ENCODE peak calls at places on chromosomes 2 and 18, in four cellular contexts. One of them, this sample, is unnamed.

GRCh38 chr2:214019229-214019972 is 391.5 kb upstream of the VWC2L start:
- DNase-seq in NCI-H2081: no peak
- DNase-seq in GM04504: peak
- DNase-seq in natural killer cell treated with Interleukin-12 subunit alpha and Interleukin-12 subunit beta and Interleukin-15 and Interleukin-18, amount 100 ng/mL, for 72 hours: no peak
- DNase-seq in this sample: no peak

GRCh38 chr2:8389373-8390108 is 292.3 kb upstream of the ID2 start:
- DNase-seq in NCI-H2081: no peak
- DNase-seq in natural killer cell treated with Interleukin-12 subunit alpha and Interleukin-12 subunit beta and Interleukin-15 and Interleukin-18, amount 100 ng/mL, for 72 hours: no peak
- DNase-seq in GM04504: no peak
- DNase-seq in this sample: no peak

GRCh38 chr2:84830758-84831500 is 50.0 kb downstream of the TRABD2A start:
- DNase-seq in GM04504: no peak
- DNase-seq in natural killer cell treated with Interleukin-12 subunit alpha and Interleukin-12 subunit beta and Interleukin-15 and Interleukin-18, amount 100 ng/mL, for 72 hours: no peak
- DNase-seq in NCI-H2081: no peak
- DNase-seq in this sample: no peak

GRCh38 chr2:55862269-55862668 is 61.3 kb downstream of the EFEMP1 start:
- DNase-seq in NCI-H2081: no peak
- DNase-seq in natural killer cell treated with Interleukin-12 subunit alpha and Interleukin-12 subunit beta and Interleukin-15 and Interleukin-18, amount 100 ng/mL, for 72 hours: no peak
- DNase-seq in GM04504: peak
- DNase-seq in this sample: no peak

GRCh38 chr2:147327636-147328035 is 517.2 kb upstream of the ACVR2A start:
- DNase-seq in GM04504: no peak
- DNase-seq in natural killer cell treated with Interleukin-12 subunit alpha and Interleukin-12 subunit beta and Interleukin-15 and Interleukin-18, amount 100 ng/mL, for 72 hours: no peak
- DNase-seq in NCI-H2081: no peak
- DNase-seq in this sample: peak

GRCh38 chr18:49094979-49095632 is 144.3 kb upstream of the SMAD7 start:
- DNase-seq in NCI-H2081: no peak
- DNase-seq in GM04504: peak
- DNase-seq in natural killer cell treated with Interleukin-12 subunit alpha and Interleukin-12 subunit beta and Interleukin-15 and Interleukin-18, amount 100 ng/mL, for 72 hours: no peak
- DNase-seq in this sample: no peak

GRCh38 chr2:200705305-200705985 is 106.3 kb upstream of the BZW1 start:
- DNase-seq in NCI-H2081: no peak
- DNase-seq in natural killer cell treated with Interleukin-12 subunit alpha and Interleukin-12 subunit beta and Interleukin-15 and Interleukin-18, amount 100 ng/mL, for 72 hours: no peak
- DNase-seq in GM04504: no peak
- DNase-seq in this sample: no peak

GRCh38 chr2:44929680-44930273 is 11.7 kb upstream of the SIX3 start:
- DNase-seq in NCI-H2081: no peak
- DNase-seq in natural killer cell treated with Interleukin-12 subunit alpha and Interleukin-12 subunit beta and Interleukin-15 and Interleukin-18, amount 100 ng/mL, for 72 hours: no peak
- DNase-seq in GM04504: no peak
- DNase-seq in this sample: peak

GRCh38 chr2:57878573-57878910 is 168.1 kb upstream of the VRK2 start:
- DNase-seq in natural killer cell treated with Interleukin-12 subunit alpha and Interleukin-12 subunit beta and Interleukin-15 and Interleukin-18, amount 100 ng/mL, for 72 hours: no peak
- DNase-seq in NCI-H2081: peak
- DNase-seq in GM04504: no peak
- DNase-seq in this sample: no peak

GRCh38 chr2:119483395-119483753 is 40.9 kb downstream of the SCTR start:
- DNase-seq in NCI-H2081: no peak
- DNase-seq in natural killer cell treated with Interleukin-12 subunit alpha and Interleukin-12 subunit beta and Interleukin-15 and Interleukin-18, amount 100 ng/mL, for 72 hours: no peak
- DNase-seq in GM04504: no peak
- DNase-seq in this sample: no peak

GRCh38 chr2:16773080-16773713 is 107.6 kb upstream of the CYRIA start:
- DNase-seq in NCI-H2081: peak
- DNase-seq in natural killer cell treated with Interleukin-12 subunit alpha and Interleukin-12 subunit beta and Interleukin-15 and Interleukin-18, amount 100 ng/mL, for 72 hours: no peak
- DNase-seq in GM04504: peak
- DNase-seq in this sample: peak

GRCh38 chr2:198054299-198054698 is 249.9 kb downstream of the PLCL1 start:
- DNase-seq in NCI-H2081: no peak
- DNase-seq in GM04504: peak
- DNase-seq in natural killer cell treated with Interleukin-12 subunit alpha and Interleukin-12 subunit beta and Interleukin-15 and Interleukin-18, amount 100 ng/mL, for 72 hours: no peak
- DNase-seq in this sample: peak

GRCh38 chr2:19369341-19369955 is 11.0 kb upstream of the OSR1 start:
- DNase-seq in natural killer cell treated with Interleukin-12 subunit alpha and Interleukin-12 subunit beta and Interleukin-15 and Interleukin-18, amount 100 ng/mL, for 72 hours: no peak
- DNase-seq in NCI-H2081: peak
- DNase-seq in GM04504: no peak
- DNase-seq in this sample: no peak

GRCh38 chr2:101501443-101501842 is 26.5 kb upstream of the RFX8 start:
- DNase-seq in natural killer cell treated with Interleukin-12 subunit alpha and Interleukin-12 subunit beta and Interleukin-15 and Interleukin-18, amount 100 ng/mL, for 72 hours: no peak
- DNase-seq in NCI-H2081: no peak
- DNase-seq in GM04504: no peak
- DNase-seq in this sample: no peak

GRCh38 chr2:35365859-35366258 is 989.7 kb upstream of the CRIM1 start:
- DNase-seq in NCI-H2081: no peak
- DNase-seq in natural killer cell treated with Interleukin-12 subunit alpha and Interleukin-12 subunit beta and Interleukin-15 and Interleukin-18, amount 100 ng/mL, for 72 hours: no peak
- DNase-seq in GM04504: no peak
- DNase-seq in this sample: no peak

GRCh38 chr2:37892436-37893114 is 32.5 kb upstream of the RMDN2 start:
- DNase-seq in NCI-H2081: no peak
- DNase-seq in GM04504: no peak
- DNase-seq in natural killer cell treated with Interleukin-12 subunit alpha and Interleukin-12 subunit beta and Interleukin-15 and Interleukin-18, amount 100 ng/mL, for 72 hours: no peak
- DNase-seq in this sample: peak

GRCh38 chr2:127173073-127173472 is 47.0 kb downstream of the CYP27C1 start:
- DNase-seq in natural killer cell treated with Interleukin-12 subunit alpha and Interleukin-12 subunit beta and Interleukin-15 and Interleukin-18, amount 100 ng/mL, for 72 hours: no peak
- DNase-seq in NCI-H2081: no peak
- DNase-seq in GM04504: peak
- DNase-seq in this sample: no peak

GRCh38 chr2:180520816-180521595 is 459.4 kb upstream of the UBE2E3 start:
- DNase-seq in NCI-H2081: no peak
- DNase-seq in GM04504: no peak
- DNase-seq in natural killer cell treated with Interleukin-12 subunit alpha and Interleukin-12 subunit beta and Interleukin-15 and Interleukin-18, amount 100 ng/mL, for 72 hours: no peak
- DNase-seq in this sample: no peak

GRCh38 chr2:60840880-60841279 is 40.5 kb upstream of the REL start:
- DNase-seq in GM04504: no peak
- DNase-seq in NCI-H2081: no peak
- DNase-seq in natural killer cell treated with Interleukin-12 subunit alpha and Interleukin-12 subunit beta and Interleukin-15 and Interleukin-18, amount 100 ng/mL, for 72 hours: no peak
- DNase-seq in this sample: no peak

GRCh38 chr18:67583621-67584020 is 67.1 kb upstream of the DSEL start:
- DNase-seq in GM04504: no peak
- DNase-seq in natural killer cell treated with Interleukin-12 subunit alpha and Interleukin-12 subunit beta and Interleukin-15 and Interleukin-18, amount 100 ng/mL, for 72 hours: no peak
- DNase-seq in NCI-H2081: no peak
- DNase-seq in this sample: no peak

GRCh38 chr18:2918761-2919550 is 72.2 kb downstream of the EMILIN2 start:
- DNase-seq in natural killer cell treated with Interleukin-12 subunit alpha and Interleukin-12 subunit beta and Interleukin-15 and Interleukin-18, amount 100 ng/mL, for 72 hours: no peak
- DNase-seq in GM04504: no peak
- DNase-seq in NCI-H2081: no peak
- DNase-seq in this sample: no peak

GRCh38 chr2:69386376-69386775 is 651 bp downstream of the GFPT1 start:
- DNase-seq in NCI-H2081: no peak
- DNase-seq in GM04504: no peak
- DNase-seq in natural killer cell treated with Interleukin-12 subunit alpha and Interleukin-12 subunit beta and Interleukin-15 and Interleukin-18, amount 100 ng/mL, for 72 hours: no peak
- DNase-seq in this sample: peak

GRCh38 chr18:35088931-35089330 is 47.7 kb downstream of the MAPRE2 start:
- DNase-seq in natural killer cell treated with Interleukin-12 subunit alpha and Interleukin-12 subunit beta and Interleukin-15 and Interleukin-18, amount 100 ng/mL, for 72 hours: no peak
- DNase-seq in NCI-H2081: no peak
- DNase-seq in GM04504: no peak
- DNase-seq in this sample: no peak

GRCh38 chr2:55111570-55112228 is 61.4 kb upstream of the RTN4 start:
- DNase-seq in NCI-H2081: peak
- DNase-seq in GM04504: peak
- DNase-seq in natural killer cell treated with Interleukin-12 subunit alpha and Interleukin-12 subunit beta and Interleukin-15 and Interleukin-18, amount 100 ng/mL, for 72 hours: no peak
- DNase-seq in this sample: no peak

GRCh38 chr2:237299897-237300296 is 114.1 kb downstream of the COL6A3 start:
- DNase-seq in natural killer cell treated with Interleukin-12 subunit alpha and Interleukin-12 subunit beta and Interleukin-15 and Interleukin-18, amount 100 ng/mL, for 72 hours: no peak
- DNase-seq in NCI-H2081: no peak
- DNase-seq in GM04504: peak
- DNase-seq in this sample: no peak

GRCh38 chr2:235951980-235952379 is 216.2 kb downstream of the GBX2 start:
- DNase-seq in GM04504: no peak
- DNase-seq in NCI-H2081: no peak
- DNase-seq in natural killer cell treated with Interleukin-12 subunit alpha and Interleukin-12 subunit beta and Interleukin-15 and Interleukin-18, amount 100 ng/mL, for 72 hours: no peak
- DNase-seq in this sample: no peak

GRCh38 chr2:73284296-73285161 is at the start of gene FBXO41:
- DNase-seq in natural killer cell treated with Interleukin-12 subunit alpha and Interleukin-12 subunit beta and Interleukin-15 and Interleukin-18, amount 100 ng/mL, for 72 hours: peak
- DNase-seq in NCI-H2081: peak
- DNase-seq in GM04504: no peak
- DNase-seq in this sample: peak

GRCh38 chr2:65458999-65459398 is 26.6 kb upstream of the SPRED2 start:
- DNase-seq in natural killer cell treated with Interleukin-12 subunit alpha and Interleukin-12 subunit beta and Interleukin-15 and Interleukin-18, amount 100 ng/mL, for 72 hours: no peak
- DNase-seq in GM04504: no peak
- DNase-seq in NCI-H2081: no peak
- DNase-seq in this sample: no peak

GRCh38 chr2:190452433-190452832 is 44.3 kb downstream of the MFSD6 start:
- DNase-seq in natural killer cell treated with Interleukin-12 subunit alpha and Interleukin-12 subunit beta and Interleukin-15 and Interleukin-18, amount 100 ng/mL, for 72 hours: no peak
- DNase-seq in NCI-H2081: no peak
- DNase-seq in GM04504: no peak
- DNase-seq in this sample: no peak

GRCh38 chr2:43105586-43106562 is 120.5 kb downstream of the ZFP36L2 start:
- DNase-seq in natural killer cell treated with Interleukin-12 subunit alpha and Interleukin-12 subunit beta and Interleukin-15 and Interleukin-18, amount 100 ng/mL, for 72 hours: no peak
- DNase-seq in GM04504: no peak
- DNase-seq in NCI-H2081: no peak
- DNase-seq in this sample: peak

GRCh38 chr18:44765451-44765850 is 84.8 kb downstream of the SETBP1 start:
- DNase-seq in natural killer cell treated with Interleukin-12 subunit alpha and Interleukin-12 subunit beta and Interleukin-15 and Interleukin-18, amount 100 ng/mL, for 72 hours: no peak
- DNase-seq in GM04504: no peak
- DNase-seq in NCI-H2081: no peak
- DNase-seq in this sample: no peak

GRCh38 chr2:191202209-191202721 is 42.9 kb upstream of the MYO1B start:
- DNase-seq in natural killer cell treated with Interleukin-12 subunit alpha and Interleukin-12 subunit beta and Interleukin-15 and Interleukin-18, amount 100 ng/mL, for 72 hours: peak
- DNase-seq in NCI-H2081: no peak
- DNase-seq in GM04504: peak
- DNase-seq in this sample: no peak

GRCh38 chr18:68725341-68725740 is 10.4 kb upstream of the TMX3 start:
- DNase-seq in GM04504: no peak
- DNase-seq in NCI-H2081: no peak
- DNase-seq in natural killer cell treated with Interleukin-12 subunit alpha and Interleukin-12 subunit beta and Interleukin-15 and Interleukin-18, amount 100 ng/mL, for 72 hours: no peak
- DNase-seq in this sample: no peak

GRCh38 chr18:59848002-59848401 is 51.8 kb upstream of the PMAIP1 start:
- DNase-seq in NCI-H2081: no peak
- DNase-seq in GM04504: no peak
- DNase-seq in natural killer cell treated with Interleukin-12 subunit alpha and Interleukin-12 subunit beta and Interleukin-15 and Interleukin-18, amount 100 ng/mL, for 72 hours: no peak
- DNase-seq in this sample: peak

This sample was measured in GM13977.